ENCODE peak calls at places on chromosome 9, in five cellular contexts. One of them, this sample, is unnamed.

GRCh38 chr9:2560175-2560574 is 61.4 kb upstream of the VLDLR start:
- DNase-seq in cardiac fibroblast: no peak
- DNase-seq in ecto neural progenitor cell: no peak
- DNase-seq in stimulated activated CD8-positive, alpha-beta memory T cell treated with anti-CD3 and anti-CD28 coated beads, Interleukin-2, amount 100 ng/mL, for 1 hour: no peak
- DNase-seq in kidney tubule cell: peak; percentile 8
- DNase-seq in this sample: no peak

GRCh38 chr9:101840694-101841188 is 102.3 kb upstream of the GRIN3A start:
- DNase-seq in kidney tubule cell: no peak
- DNase-seq in stimulated activated CD8-positive, alpha-beta memory T cell treated with anti-CD3 and anti-CD28 coated beads, Interleukin-2, amount 100 ng/mL, for 1 hour: no peak
- DNase-seq in ecto neural progenitor cell: no peak
- DNase-seq in cardiac fibroblast: no peak
- DNase-seq in this sample: no peak

GRCh38 chr9:22211588-22212360 is 202.7 kb upstream of the CDKN2B start:
- DNase-seq in cardiac fibroblast: peak; percentile 97
- DNase-seq in ecto neural progenitor cell: no peak
- DNase-seq in stimulated activated CD8-positive, alpha-beta memory T cell treated with anti-CD3 and anti-CD28 coated beads, Interleukin-2, amount 100 ng/mL, for 1 hour: no peak
- DNase-seq in kidney tubule cell: peak; percentile 92
- DNase-seq in this sample: no peak

GRCh38 chr9:89104821-89105220 is 73.8 kb downstream of the SHC3 start:
- DNase-seq in kidney tubule cell: no peak
- DNase-seq in stimulated activated CD8-positive, alpha-beta memory T cell treated with anti-CD3 and anti-CD28 coated beads, Interleukin-2, amount 100 ng/mL, for 1 hour: no peak
- DNase-seq in cardiac fibroblast: no peak
- DNase-seq in ecto neural progenitor cell: no peak
- DNase-seq in this sample: no peak

GRCh38 chr9:132857601-132858342 is 20.3 kb downstream of the AK8 start:
- DNase-seq in cardiac fibroblast: peak; percentile 23
- DNase-seq in kidney tubule cell: no peak
- DNase-seq in ecto neural progenitor cell: peak; percentile 58
- DNase-seq in stimulated activated CD8-positive, alpha-beta memory T cell treated with anti-CD3 and anti-CD28 coated beads, Interleukin-2, amount 100 ng/mL, for 1 hour: no peak
- DNase-seq in this sample: no peak

GRCh38 chr9:95224371-95225015 is 93.0 kb downstream of the FANCC start:
- DNase-seq in ecto neural progenitor cell: no peak
- DNase-seq in cardiac fibroblast: peak; percentile 28
- DNase-seq in kidney tubule cell: peak; percentile 13
- DNase-seq in stimulated activated CD8-positive, alpha-beta memory T cell treated with anti-CD3 and anti-CD28 coated beads, Interleukin-2, amount 100 ng/mL, for 1 hour: no peak
- DNase-seq in this sample: no peak

GRCh38 chr9:101509572-101509971 is 24.1 kb upstream of the RNF20 start:
- DNase-seq in cardiac fibroblast: no peak
- DNase-seq in stimulated activated CD8-positive, alpha-beta memory T cell treated with anti-CD3 and anti-CD28 coated beads, Interleukin-2, amount 100 ng/mL, for 1 hour: no peak
- DNase-seq in kidney tubule cell: peak; percentile 44
- DNase-seq in ecto neural progenitor cell: no peak
- DNase-seq in this sample: no peak

GRCh38 chr9:137685035-137685885 is 66.5 kb downstream of the EHMT1 start:
- DNase-seq in kidney tubule cell: no peak
- DNase-seq in ecto neural progenitor cell: no peak
- DNase-seq in cardiac fibroblast: peak; percentile 68
- DNase-seq in stimulated activated CD8-positive, alpha-beta memory T cell treated with anti-CD3 and anti-CD28 coated beads, Interleukin-2, amount 100 ng/mL, for 1 hour: no peak
- DNase-seq in this sample: no peak

GRCh38 chr9:110115868-110116542 is 92.0 kb downstream of the C9orf152 start:
- DNase-seq in kidney tubule cell: no peak
- DNase-seq in stimulated activated CD8-positive, alpha-beta memory T cell treated with anti-CD3 and anti-CD28 coated beads, Interleukin-2, amount 100 ng/mL, for 1 hour: no peak
- DNase-seq in cardiac fibroblast: peak; percentile 93
- DNase-seq in ecto neural progenitor cell: no peak
- DNase-seq in this sample: no peak

GRCh38 chr9:128696923-128697707 is 5.2 kb upstream of the PKN3 start:
- DNase-seq in kidney tubule cell: no peak
- DNase-seq in stimulated activated CD8-positive, alpha-beta memory T cell treated with anti-CD3 and anti-CD28 coated beads, Interleukin-2, amount 100 ng/mL, for 1 hour: no peak
- DNase-seq in cardiac fibroblast: no peak
- DNase-seq in ecto neural progenitor cell: no peak
- DNase-seq in this sample: no peak

GRCh38 chr9:126217797-126218196 is 108.8 kb upstream of the MVB12B start:
- DNase-seq in stimulated activated CD8-positive, alpha-beta memory T cell treated with anti-CD3 and anti-CD28 coated beads, Interleukin-2, amount 100 ng/mL, for 1 hour: no peak
- DNase-seq in cardiac fibroblast: no peak
- DNase-seq in ecto neural progenitor cell: no peak
- DNase-seq in kidney tubule cell: no peak
- DNase-seq in this sample: no peak

GRCh38 chr9:133542002-133542401 is 7.5 kb downstream of the ADAMTSL2 start:
- DNase-seq in cardiac fibroblast: no peak
- DNase-seq in ecto neural progenitor cell: no peak
- DNase-seq in kidney tubule cell: no peak
- DNase-seq in stimulated activated CD8-positive, alpha-beta memory T cell treated with anti-CD3 and anti-CD28 coated beads, Interleukin-2, amount 100 ng/mL, for 1 hour: no peak
- DNase-seq in this sample: peak; percentile 6

GRCh38 chr9:19411316-19411715 is 2.5 kb downstream of the ACER2 start:
- DNase-seq in stimulated activated CD8-positive, alpha-beta memory T cell treated with anti-CD3 and anti-CD28 coated beads, Interleukin-2, amount 100 ng/mL, for 1 hour: no peak
- DNase-seq in ecto neural progenitor cell: no peak
- DNase-seq in kidney tubule cell: no peak
- DNase-seq in cardiac fibroblast: peak; percentile 61
- DNase-seq in this sample: no peak

GRCh38 chr9:77575785-77576184 is 72.3 kb downstream of the GNA14 start:
- DNase-seq in cardiac fibroblast: peak; percentile 44
- DNase-seq in stimulated activated CD8-positive, alpha-beta memory T cell treated with anti-CD3 and anti-CD28 coated beads, Interleukin-2, amount 100 ng/mL, for 1 hour: no peak
- DNase-seq in ecto neural progenitor cell: peak; percentile 51
- DNase-seq in kidney tubule cell: peak; percentile 14
- DNase-seq in this sample: no peak

GRCh38 chr9:126375386-126375785 is 48.8 kb downstream of the MVB12B start:
- DNase-seq in stimulated activated CD8-positive, alpha-beta memory T cell treated with anti-CD3 and anti-CD28 coated beads, Interleukin-2, amount 100 ng/mL, for 1 hour: no peak
- DNase-seq in kidney tubule cell: no peak
- DNase-seq in cardiac fibroblast: peak; percentile 28
- DNase-seq in ecto neural progenitor cell: no peak
- DNase-seq in this sample: no peak

GRCh38 chr9:214488-215448 is at the start of gene DOCK8:
- DNase-seq in kidney tubule cell: peak; percentile 80
- DNase-seq in stimulated activated CD8-positive, alpha-beta memory T cell treated with anti-CD3 and anti-CD28 coated beads, Interleukin-2, amount 100 ng/mL, for 1 hour: peak; percentile 21
- DNase-seq in cardiac fibroblast: peak; percentile 44
- DNase-seq in ecto neural progenitor cell: peak; percentile 86
- DNase-seq in this sample: no peak

GRCh38 chr9:75873707-75874106 is 16.8 kb upstream of the PCSK5 start:
- DNase-seq in stimulated activated CD8-positive, alpha-beta memory T cell treated with anti-CD3 and anti-CD28 coated beads, Interleukin-2, amount 100 ng/mL, for 1 hour: no peak
- DNase-seq in kidney tubule cell: no peak
- DNase-seq in cardiac fibroblast: no peak
- DNase-seq in ecto neural progenitor cell: no peak
- DNase-seq in this sample: no peak

GRCh38 chr9:124470726-124471125 is 20.5 kb downstream of the ADGRD2 start:
- DNase-seq in cardiac fibroblast: no peak
- DNase-seq in kidney tubule cell: no peak
- DNase-seq in stimulated activated CD8-positive, alpha-beta memory T cell treated with anti-CD3 and anti-CD28 coated beads, Interleukin-2, amount 100 ng/mL, for 1 hour: no peak
- DNase-seq in ecto neural progenitor cell: no peak
- DNase-seq in this sample: no peak

GRCh38 chr9:72996106-72996505 is 43.3 kb upstream of the ALDH1A1 start:
- DNase-seq in ecto neural progenitor cell: no peak
- DNase-seq in kidney tubule cell: no peak
- DNase-seq in stimulated activated CD8-positive, alpha-beta memory T cell treated with anti-CD3 and anti-CD28 coated beads, Interleukin-2, amount 100 ng/mL, for 1 hour: no peak
- DNase-seq in cardiac fibroblast: peak; percentile 54
- DNase-seq in this sample: no peak

GRCh38 chr9:93601063-93601462 is 24.7 kb downstream of the PHF2 start:
- DNase-seq in cardiac fibroblast: no peak
- DNase-seq in kidney tubule cell: no peak
- DNase-seq in stimulated activated CD8-positive, alpha-beta memory T cell treated with anti-CD3 and anti-CD28 coated beads, Interleukin-2, amount 100 ng/mL, for 1 hour: no peak
- DNase-seq in ecto neural progenitor cell: no peak
- DNase-seq in this sample: no peak

GRCh38 chr9:83475741-83476140 is 62.5 kb downstream of the FRMD3 start:
- DNase-seq in kidney tubule cell: no peak
- DNase-seq in stimulated activated CD8-positive, alpha-beta memory T cell treated with anti-CD3 and anti-CD28 coated beads, Interleukin-2, amount 100 ng/mL, for 1 hour: no peak
- DNase-seq in ecto neural progenitor cell: no peak
- DNase-seq in cardiac fibroblast: peak; percentile 67
- DNase-seq in this sample: no peak

GRCh38 chr9:85741112-85741874 is 461 bp downstream of the AGTPBP1 start:
- DNase-seq in stimulated activated CD8-positive, alpha-beta memory T cell treated with anti-CD3 and anti-CD28 coated beads, Interleukin-2, amount 100 ng/mL, for 1 hour: peak; percentile 30
- DNase-seq in cardiac fibroblast: peak; percentile 30
- DNase-seq in ecto neural progenitor cell: peak; percentile 79
- DNase-seq in kidney tubule cell: peak; percentile 49
- DNase-seq in this sample: peak; percentile 20

GRCh38 chr9:14170973-14171596 is 142.9 kb downstream of the NFIB start:
- DNase-seq in cardiac fibroblast: peak; percentile 89
- DNase-seq in ecto neural progenitor cell: no peak
- DNase-seq in stimulated activated CD8-positive, alpha-beta memory T cell treated with anti-CD3 and anti-CD28 coated beads, Interleukin-2, amount 100 ng/mL, for 1 hour: no peak
- DNase-seq in kidney tubule cell: peak; percentile 42
- DNase-seq in this sample: no peak

GRCh38 chr9:13014484-13014883 is 239.7 kb downstream of the LURAP1L start:
- DNase-seq in ecto neural progenitor cell: no peak
- DNase-seq in cardiac fibroblast: peak; percentile 32
- DNase-seq in stimulated activated CD8-positive, alpha-beta memory T cell treated with anti-CD3 and anti-CD28 coated beads, Interleukin-2, amount 100 ng/mL, for 1 hour: no peak
- DNase-seq in kidney tubule cell: peak; percentile 30
- DNase-seq in this sample: no peak

GRCh38 chr9:87556039-87556438 is 58.4 kb downstream of the DAPK1 start:
- DNase-seq in stimulated activated CD8-positive, alpha-beta memory T cell treated with anti-CD3 and anti-CD28 coated beads, Interleukin-2, amount 100 ng/mL, for 1 hour: no peak
- DNase-seq in ecto neural progenitor cell: no peak
- DNase-seq in cardiac fibroblast: no peak
- DNase-seq in kidney tubule cell: no peak
- DNase-seq in this sample: no peak

GRCh38 chr9:9942764-9943424 is 669.9 kb downstream of the PTPRD start:
- DNase-seq in stimulated activated CD8-positive, alpha-beta memory T cell treated with anti-CD3 and anti-CD28 coated beads, Interleukin-2, amount 100 ng/mL, for 1 hour: peak; percentile 13
- DNase-seq in ecto neural progenitor cell: peak; percentile 84
- DNase-seq in kidney tubule cell: peak; percentile 66
- DNase-seq in cardiac fibroblast: peak; percentile 71
- DNase-seq in this sample: peak; percentile 10

GRCh38 chr9:86829496-86830046 is 117.7 kb downstream of the GAS1 start:
- DNase-seq in ecto neural progenitor cell: no peak
- DNase-seq in cardiac fibroblast: no peak
- DNase-seq in kidney tubule cell: peak; percentile 18
- DNase-seq in stimulated activated CD8-positive, alpha-beta memory T cell treated with anti-CD3 and anti-CD28 coated beads, Interleukin-2, amount 100 ng/mL, for 1 hour: no peak
- DNase-seq in this sample: no peak

GRCh38 chr9:17928768-17929167 is 349.9 kb downstream of the SH3GL2 start:
- DNase-seq in kidney tubule cell: no peak
- DNase-seq in ecto neural progenitor cell: no peak
- DNase-seq in cardiac fibroblast: no peak
- DNase-seq in stimulated activated CD8-positive, alpha-beta memory T cell treated with anti-CD3 and anti-CD28 coated beads, Interleukin-2, amount 100 ng/mL, for 1 hour: no peak
- DNase-seq in this sample: no peak

GRCh38 chr9:117400131-117400530 is 14.7 kb downstream of the ASTN2 start:
- DNase-seq in kidney tubule cell: no peak
- DNase-seq in cardiac fibroblast: no peak
- DNase-seq in ecto neural progenitor cell: peak; percentile 50
- DNase-seq in stimulated activated CD8-positive, alpha-beta memory T cell treated with anti-CD3 and anti-CD28 coated beads, Interleukin-2, amount 100 ng/mL, for 1 hour: no peak
- DNase-seq in this sample: no peak

GRCh38 chr9:133163559-133164208 is at the start of gene GBGT1:
- DNase-seq in ecto neural progenitor cell: peak; percentile 77
- DNase-seq in kidney tubule cell: peak; percentile 44
- DNase-seq in stimulated activated CD8-positive, alpha-beta memory T cell treated with anti-CD3 and anti-CD28 coated beads, Interleukin-2, amount 100 ng/mL, for 1 hour: no peak
- DNase-seq in cardiac fibroblast: peak; percentile 35
- DNase-seq in this sample: peak; percentile 81

GRCh38 chr9:123865226-123865625 is 64.7 kb downstream of the DENND1A start:
- DNase-seq in stimulated activated CD8-positive, alpha-beta memory T cell treated with anti-CD3 and anti-CD28 coated beads, Interleukin-2, amount 100 ng/mL, for 1 hour: no peak
- DNase-seq in cardiac fibroblast: no peak
- DNase-seq in ecto neural progenitor cell: no peak
- DNase-seq in kidney tubule cell: no peak
- DNase-seq in this sample: no peak

GRCh38 chr9:22136446-22137140 is 127.5 kb upstream of the CDKN2B start:
- DNase-seq in ecto neural progenitor cell: no peak
- DNase-seq in cardiac fibroblast: peak; percentile 80
- DNase-seq in stimulated activated CD8-positive, alpha-beta memory T cell treated with anti-CD3 and anti-CD28 coated beads, Interleukin-2, amount 100 ng/mL, for 1 hour: no peak
- DNase-seq in kidney tubule cell: peak; percentile 71
- DNase-seq in this sample: no peak

GRCh38 chr9:6495484-6495883 is 82.5 kb downstream of the UHRF2 start:
- DNase-seq in kidney tubule cell: no peak
- DNase-seq in stimulated activated CD8-positive, alpha-beta memory T cell treated with anti-CD3 and anti-CD28 coated beads, Interleukin-2, amount 100 ng/mL, for 1 hour: no peak
- DNase-seq in ecto neural progenitor cell: no peak
- DNase-seq in cardiac fibroblast: no peak
- DNase-seq in this sample: no peak

GRCh38 chr9:4831119-4831518 is 38.4 kb downstream of the RCL1 start:
- DNase-seq in cardiac fibroblast: no peak
- DNase-seq in stimulated activated CD8-positive, alpha-beta memory T cell treated with anti-CD3 and anti-CD28 coated beads, Interleukin-2, amount 100 ng/mL, for 1 hour: no peak
- DNase-seq in ecto neural progenitor cell: no peak
- DNase-seq in kidney tubule cell: peak; percentile 13
- DNase-seq in this sample: no peak

GRCh38 chr9:110125207-110125751 is 82.7 kb downstream of the C9orf152 start:
- DNase-seq in kidney tubule cell: peak; percentile 98
- DNase-seq in cardiac fibroblast: peak; percentile 96
- DNase-seq in ecto neural progenitor cell: peak; percentile 90
- DNase-seq in stimulated activated CD8-positive, alpha-beta memory T cell treated with anti-CD3 and anti-CD28 coated beads, Interleukin-2, amount 100 ng/mL, for 1 hour: no peak
- DNase-seq in this sample: no peak

GRCh38 chr9:95874989-95875304 is 544 bp upstream of the ERCC6L2 start:
- DNase-seq in kidney tubule cell: peak; percentile 44
- DNase-seq in cardiac fibroblast: no peak
- DNase-seq in stimulated activated CD8-positive, alpha-beta memory T cell treated with anti-CD3 and anti-CD28 coated beads, Interleukin-2, amount 100 ng/mL, for 1 hour: peak; percentile 49
- DNase-seq in ecto neural progenitor cell: peak; percentile 60
- DNase-seq in this sample: peak; percentile 30

GRCh38 chr9:98943682-98944129 is at the start of gene COL15A1:
- DNase-seq in kidney tubule cell: no peak
- DNase-seq in ecto neural progenitor cell: peak; percentile 77
- DNase-seq in cardiac fibroblast: peak; percentile 19
- DNase-seq in stimulated activated CD8-positive, alpha-beta memory T cell treated with anti-CD3 and anti-CD28 coated beads, Interleukin-2, amount 100 ng/mL, for 1 hour: no peak
- DNase-seq in this sample: no peak

GRCh38 chr9:122244349-122244748 is 15.6 kb upstream of the LHX6 start:
- DNase-seq in stimulated activated CD8-positive, alpha-beta memory T cell treated with anti-CD3 and anti-CD28 coated beads, Interleukin-2, amount 100 ng/mL, for 1 hour: no peak
- DNase-seq in cardiac fibroblast: no peak
- DNase-seq in ecto neural progenitor cell: no peak
- DNase-seq in kidney tubule cell: no peak
- DNase-seq in this sample: no peak

This sample was measured in frontal cortex.